ENCODE peak calls at places on chromosome 18, in seven cellular contexts. B, E, U, R, G, K and I are unnamed samples.

GRCh38 chr18:68796936-68797690 is 767 bp upstream of the CCDC102B start:
- DNase-seq in K (no peak), G (peak), B (no peak), E (no peak), U (no peak), R (peak), I (peak)

GRCh38 chr18:5879479-5879882 is 15.8 kb downstream of the TMEM200C start:
- DNase-seq in G (peak), R (peak), K (no peak), E (no peak), B (no peak), U (no peak), I (peak)

GRCh38 chr18:30999186-30999585 is 43.4 kb downstream of the DSC3 start:
- DNase-seq in R (no peak), G (no peak), U (no peak), K (no peak), B (no peak), E (no peak), I (no peak)

GRCh38 chr18:45208164-45208563 is 407.1 kb upstream of the SLC14A2 start:
- DNase-seq in R (no peak), G (no peak), K (no peak), B (no peak), E (no peak), U (no peak), I (no peak)

GRCh38 chr18:74283255-74283554 is 8.6 kb downstream of the CYB5A start:
- DNase-seq in G (no peak), E (no peak), B (no peak), R (no peak), K (no peak), U (no peak), I (no peak)

GRCh38 chr18:3603460-3604259 is 153.7 kb downstream of the TGIF1 start:
- DNase-seq in B (no peak), K (no peak), G (peak), E (peak), U (peak), R (peak), I (peak)

GRCh38 chr18:63962137-63962536 is 7.7 kb upstream of the SERPINB8 start:
- DNase-seq in R (no peak), G (no peak), B (no peak), E (no peak), U (no peak), K (no peak), I (no peak)

GRCh38 chr18:25651553-25651952 is 299.6 kb upstream of the ZNF521 start:
- DNase-seq in R (no peak), B (no peak), G (no peak), U (no peak), E (no peak), K (no peak), I (no peak)

GRCh38 chr18:78242307-78242643 is 737.3 kb upstream of the SALL3 start:
- DNase-seq in K (no peak), U (no peak), B (no peak), G (no peak), E (no peak), R (peak), I (no peak)

GRCh38 chr18:69943021-69943420 is 4.7 kb downstream of the CD226 start:
- DNase-seq in B (no peak), E (no peak), K (no peak), G (no peak), U (no peak), R (no peak), I (no peak)

GRCh38 chr18:39635192-39635591 is 2069.6 kb upstream of the CELF4 start:
- DNase-seq in K (no peak), E (no peak), G (no peak), U (no peak), B (no peak), R (no peak), I (no peak)

GRCh38 chr18:68847219-68847860 is 49.5 kb downstream of the CCDC102B start:
- DNase-seq in B (no peak), G (no peak), U (no peak), R (peak), K (no peak), E (no peak), I (no peak)

GRCh38 chr18:58413667-58414628 is 214.9 kb downstream of the ALPK2 start:
- DNase-seq in U (no peak), K (no peak), G (no peak), E (no peak), R (no peak), B (no peak), I (no peak)

GRCh38 chr18:24659837-24660720 is 199.6 kb downstream of the HRH4 start:
- DNase-seq in E (peak), K (no peak), G (peak), R (peak), U (no peak), B (no peak), I (peak)

GRCh38 chr18:73446502-73446901 is 578.7 kb upstream of the NETO1 start:
- DNase-seq in U (no peak), E (no peak), R (no peak), B (no peak), G (no peak), K (no peak), I (no peak)

GRCh38 chr18:8834837-8835236 is 129.5 kb downstream of the MTCL1 start:
- DNase-seq in U (no peak), K (no peak), E (no peak), G (no peak), R (no peak), B (no peak), I (no peak)

GRCh38 chr18:59308201-59309014 is 10.0 kb downstream of the CPLX4 start:
- DNase-seq in G (peak), R (peak), E (peak), K (peak), U (peak), B (peak), I (peak)

GRCh38 chr18:5662586-5663090 is 118.8 kb upstream of the EPB41L3 start:
- DNase-seq in K (no peak), U (no peak), E (no peak), B (no peak), R (no peak), G (no peak), I (no peak)

GRCh38 chr18:10442551-10442971 is 11.9 kb upstream of the APCDD1 start:
- DNase-seq in R (no peak), G (no peak), B (no peak), E (no peak), K (no peak), U (no peak), I (no peak)

GRCh38 chr18:44927127-44927849 is 246.6 kb downstream of the SETBP1 start:
- DNase-seq in U (no peak), B (no peak), G (no peak), K (no peak), E (no peak), R (no peak), I (no peak)

GRCh38 chr18:48100712-48101165 is 170.3 kb upstream of the SMAD2 start:
- DNase-seq in B (no peak), G (no peak), E (no peak), U (no peak), R (no peak), K (no peak), I (no peak)

GRCh38 chr18:7945882-7946281 is 378.8 kb downstream of the PTPRM start:
- DNase-seq in E (no peak), G (peak), U (no peak), B (no peak), K (no peak), R (peak), I (peak)

GRCh38 chr18:6558770-6559169 is 144.1 kb upstream of the L3MBTL4 start:
- DNase-seq in E (no peak), K (no peak), U (no peak), R (no peak), G (no peak), B (no peak), I (no peak)

GRCh38 chr18:58828399-58829121 is 36.1 kb upstream of the ZNF532 start:
- DNase-seq in K (no peak), R (no peak), G (no peak), E (no peak), U (no peak), B (no peak), I (no peak)

GRCh38 chr18:29962579-29962978 is 1080.0 kb downstream of the DSC3 start:
- DNase-seq in E (no peak), B (no peak), U (no peak), G (no peak), K (no peak), R (no peak), I (no peak)

GRCh38 chr18:72866901-72867701 is 686 bp downstream of the NETO1 start:
- DNase-seq in U (no peak), G (no peak), R (peak), K (no peak), B (no peak), E (no peak), I (no peak)

GRCh38 chr18:57916684-57917083 is 113.6 kb upstream of the ATP8B1 start:
- DNase-seq in R (no peak), K (no peak), B (no peak), G (no peak), U (no peak), E (no peak), I (no peak)

GRCh38 chr18:1075310-1075709 is 170.6 kb downstream of the ADCYAP1 start:
- DNase-seq in E (no peak), B (no peak), K (peak), U (no peak), R (no peak), G (no peak), I (no peak)

GRCh38 chr18:46113751-46114150 is 9.6 kb downstream of the HAUS1 start:
- DNase-seq in U (no peak), R (no peak), B (no peak), K (no peak), G (no peak), E (no peak), I (no peak)

GRCh38 chr18:63788447-63789096 is 13.4 kb downstream of the SERPINB7 start:
- DNase-seq in U (no peak), E (no peak), B (no peak), G (peak), K (no peak), R (peak), I (peak)

GRCh38 chr18:36530676-36531405 is 233.3 kb downstream of the FHOD3 start:
- DNase-seq in E (no peak), G (no peak), U (no peak), K (no peak), B (no peak), R (no peak), I (no peak)

GRCh38 chr18:72114801-72115594 is 429.1 kb downstream of the CBLN2 start:
- DNase-seq in E (no peak), R (no peak), B (no peak), G (no peak), U (no peak), K (no peak), I (no peak)

GRCh38 chr18:57004366-57005121 is 142.3 kb upstream of the BOD1L2 start:
- DNase-seq in R (peak), U (no peak), G (no peak), K (no peak), B (no peak), E (no peak), I (peak)

GRCh38 chr18:22567794-22568193 is 150.1 kb upstream of the CTAGE1 start:
- DNase-seq in R (no peak), K (no peak), B (no peak), U (no peak), E (no peak), G (no peak), I (no peak)

GRCh38 chr18:26133652-26134051 is at the start of gene PSMA8:
- DNase-seq in K (no peak), G (no peak), R (no peak), E (no peak), B (peak), U (peak), I (no peak)

GRCh38 chr18:77113361-77114069 is 19.1 kb downstream of the MBP start:
- DNase-seq in G (no peak), R (no peak), E (peak), U (no peak), B (no peak), K (no peak), I (no peak)

GRCh38 chr18:68992719-68993482 is 195.0 kb downstream of the CCDC102B start:
- DNase-seq in B (no peak), K (no peak), R (no peak), G (no peak), U (no peak), E (no peak), I (no peak)